ENCODE peak calls at places on chromosomes 5 and 9, in eight cellular contexts. One of them, this sample, is unnamed.

GRCh38 chr5:124651663-124652513 is 94.6 kb downstream of the ZNF608 start:
- DNase-seq in upper lobe of right lung: peak
- DNase-seq in activated T-helper 1 cell treated with Interleukin-2 at 50 U/mL for 16 hours: no peak
- DNase-seq in BE2C: peak
- DNase-seq in activated naive CD4-positive, alpha-beta T cell treated with anti-CD3 and anti-CD28 coated beads, Interleukin-2, amount 10 ng/mL, durations not matched to agents 7 days and 5 days: peak
- DNase-seq in brain microvascular endothelial cell: peak
- DNase-seq in H7: peak
- DNase-seq in Ammon's horn: peak
- DNase-seq in this sample: no peak

GRCh38 chr5:56791396-56791795 is 24.0 kb upstream of the MAP3K1 start:
- DNase-seq in H7: no peak
- DNase-seq in BE2C: no peak
- DNase-seq in upper lobe of right lung: no peak
- DNase-seq in Ammon's horn: no peak
- DNase-seq in brain microvascular endothelial cell: no peak
- DNase-seq in activated naive CD4-positive, alpha-beta T cell treated with anti-CD3 and anti-CD28 coated beads, Interleukin-2, amount 10 ng/mL, durations not matched to agents 7 days and 5 days: no peak
- DNase-seq in activated T-helper 1 cell treated with Interleukin-2 at 50 U/mL for 16 hours: no peak
- DNase-seq in this sample: no peak

GRCh38 chr5:27290166-27290565 is 251.8 kb upstream of the CDH9 start:
- DNase-seq in upper lobe of right lung: no peak
- DNase-seq in H7: no peak
- DNase-seq in activated naive CD4-positive, alpha-beta T cell treated with anti-CD3 and anti-CD28 coated beads, Interleukin-2, amount 10 ng/mL, durations not matched to agents 7 days and 5 days: no peak
- DNase-seq in BE2C: no peak
- DNase-seq in Ammon's horn: no peak
- DNase-seq in brain microvascular endothelial cell: no peak
- DNase-seq in activated T-helper 1 cell treated with Interleukin-2 at 50 U/mL for 16 hours: no peak
- DNase-seq in this sample: no peak

GRCh38 chr5:86971034-86971511 is 296.6 kb upstream of the RASA1 start:
- DNase-seq in activated T-helper 1 cell treated with Interleukin-2 at 50 U/mL for 16 hours: no peak
- DNase-seq in Ammon's horn: peak
- DNase-seq in activated naive CD4-positive, alpha-beta T cell treated with anti-CD3 and anti-CD28 coated beads, Interleukin-2, amount 10 ng/mL, durations not matched to agents 7 days and 5 days: no peak
- DNase-seq in H7: no peak
- DNase-seq in upper lobe of right lung: no peak
- DNase-seq in BE2C: no peak
- DNase-seq in brain microvascular endothelial cell: peak
- DNase-seq in this sample: no peak

GRCh38 chr5:176573564-176574296 is 24.6 kb downstream of the CDHR2 start:
- DNase-seq in brain microvascular endothelial cell: peak
- DNase-seq in H7: peak
- DNase-seq in Ammon's horn: peak
- DNase-seq in activated T-helper 1 cell treated with Interleukin-2 at 50 U/mL for 16 hours: peak
- DNase-seq in activated naive CD4-positive, alpha-beta T cell treated with anti-CD3 and anti-CD28 coated beads, Interleukin-2, amount 10 ng/mL, durations not matched to agents 7 days and 5 days: peak
- DNase-seq in upper lobe of right lung: peak
- DNase-seq in BE2C: peak
- DNase-seq in this sample: peak

GRCh38 chr9:114524401-114524800 is 19.1 kb upstream of the WHRN start:
- DNase-seq in activated T-helper 1 cell treated with Interleukin-2 at 50 U/mL for 16 hours: no peak
- DNase-seq in H7: no peak
- DNase-seq in BE2C: no peak
- DNase-seq in Ammon's horn: no peak
- DNase-seq in upper lobe of right lung: no peak
- DNase-seq in brain microvascular endothelial cell: no peak
- DNase-seq in activated naive CD4-positive, alpha-beta T cell treated with anti-CD3 and anti-CD28 coated beads, Interleukin-2, amount 10 ng/mL, durations not matched to agents 7 days and 5 days: no peak
- DNase-seq in this sample: no peak

GRCh38 chr5:142769251-142769792 is 855 bp upstream of the ARHGAP26 start:
- DNase-seq in activated naive CD4-positive, alpha-beta T cell treated with anti-CD3 and anti-CD28 coated beads, Interleukin-2, amount 10 ng/mL, durations not matched to agents 7 days and 5 days: no peak
- DNase-seq in BE2C: peak
- DNase-seq in Ammon's horn: no peak
- DNase-seq in activated T-helper 1 cell treated with Interleukin-2 at 50 U/mL for 16 hours: no peak
- DNase-seq in upper lobe of right lung: no peak
- DNase-seq in H7: no peak
- DNase-seq in brain microvascular endothelial cell: peak
- DNase-seq in this sample: no peak

GRCh38 chr9:118836891-118837290 is 532.3 kb downstream of the BRINP1 start:
- DNase-seq in activated T-helper 1 cell treated with Interleukin-2 at 50 U/mL for 16 hours: no peak
- DNase-seq in H7: no peak
- DNase-seq in Ammon's horn: peak
- DNase-seq in BE2C: no peak
- DNase-seq in activated naive CD4-positive, alpha-beta T cell treated with anti-CD3 and anti-CD28 coated beads, Interleukin-2, amount 10 ng/mL, durations not matched to agents 7 days and 5 days: no peak
- DNase-seq in upper lobe of right lung: no peak
- DNase-seq in brain microvascular endothelial cell: no peak
- DNase-seq in this sample: no peak

GRCh38 chr9:18707489-18708210 is 233.7 kb downstream of the ADAMTSL1 start:
- DNase-seq in brain microvascular endothelial cell: no peak
- DNase-seq in H7: no peak
- DNase-seq in BE2C: no peak
- DNase-seq in activated naive CD4-positive, alpha-beta T cell treated with anti-CD3 and anti-CD28 coated beads, Interleukin-2, amount 10 ng/mL, durations not matched to agents 7 days and 5 days: no peak
- DNase-seq in Ammon's horn: no peak
- DNase-seq in upper lobe of right lung: no peak
- DNase-seq in activated T-helper 1 cell treated with Interleukin-2 at 50 U/mL for 16 hours: no peak
- DNase-seq in this sample: no peak

GRCh38 chr5:102226321-102226720 is 69.8 kb downstream of the SLCO4C1 start:
- DNase-seq in H7: no peak
- DNase-seq in BE2C: no peak
- DNase-seq in activated naive CD4-positive, alpha-beta T cell treated with anti-CD3 and anti-CD28 coated beads, Interleukin-2, amount 10 ng/mL, durations not matched to agents 7 days and 5 days: no peak
- DNase-seq in brain microvascular endothelial cell: no peak
- DNase-seq in activated T-helper 1 cell treated with Interleukin-2 at 50 U/mL for 16 hours: no peak
- DNase-seq in upper lobe of right lung: no peak
- DNase-seq in Ammon's horn: no peak
- DNase-seq in this sample: no peak

GRCh38 chr9:89407070-89407469 is 88.8 kb downstream of the SECISBP2 start:
- DNase-seq in BE2C: no peak
- DNase-seq in upper lobe of right lung: no peak
- DNase-seq in activated T-helper 1 cell treated with Interleukin-2 at 50 U/mL for 16 hours: no peak
- DNase-seq in brain microvascular endothelial cell: no peak
- DNase-seq in Ammon's horn: no peak
- DNase-seq in H7: no peak
- DNase-seq in activated naive CD4-positive, alpha-beta T cell treated with anti-CD3 and anti-CD28 coated beads, Interleukin-2, amount 10 ng/mL, durations not matched to agents 7 days and 5 days: no peak
- DNase-seq in this sample: no peak

GRCh38 chr5:127518319-127518621 is 830 bp downstream of the PRRC1 start:
- DNase-seq in brain microvascular endothelial cell: no peak
- DNase-seq in upper lobe of right lung: no peak
- DNase-seq in Ammon's horn: peak
- DNase-seq in H7: no peak
- DNase-seq in BE2C: no peak
- DNase-seq in activated naive CD4-positive, alpha-beta T cell treated with anti-CD3 and anti-CD28 coated beads, Interleukin-2, amount 10 ng/mL, durations not matched to agents 7 days and 5 days: no peak
- DNase-seq in activated T-helper 1 cell treated with Interleukin-2 at 50 U/mL for 16 hours: no peak
- DNase-seq in this sample: no peak

GRCh38 chr9:92043002-92043401 is 72.2 kb downstream of the SPTLC1 start:
- DNase-seq in activated T-helper 1 cell treated with Interleukin-2 at 50 U/mL for 16 hours: no peak
- DNase-seq in brain microvascular endothelial cell: no peak
- DNase-seq in Ammon's horn: no peak
- DNase-seq in activated naive CD4-positive, alpha-beta T cell treated with anti-CD3 and anti-CD28 coated beads, Interleukin-2, amount 10 ng/mL, durations not matched to agents 7 days and 5 days: no peak
- DNase-seq in H7: no peak
- DNase-seq in upper lobe of right lung: no peak
- DNase-seq in BE2C: no peak
- DNase-seq in this sample: no peak

GRCh38 chr5:133907075-133907474 is 61.4 kb downstream of the C5orf15 start:
- DNase-seq in H7: no peak
- DNase-seq in Ammon's horn: peak
- DNase-seq in upper lobe of right lung: no peak
- DNase-seq in BE2C: peak
- DNase-seq in activated naive CD4-positive, alpha-beta T cell treated with anti-CD3 and anti-CD28 coated beads, Interleukin-2, amount 10 ng/mL, durations not matched to agents 7 days and 5 days: no peak
- DNase-seq in brain microvascular endothelial cell: no peak
- DNase-seq in activated T-helper 1 cell treated with Interleukin-2 at 50 U/mL for 16 hours: no peak
- DNase-seq in this sample: no peak

GRCh38 chr5:76582252-76583162 is 40.7 kb downstream of the F2RL2 start:
- DNase-seq in H7: no peak
- DNase-seq in activated T-helper 1 cell treated with Interleukin-2 at 50 U/mL for 16 hours: no peak
- DNase-seq in Ammon's horn: no peak
- DNase-seq in upper lobe of right lung: no peak
- DNase-seq in activated naive CD4-positive, alpha-beta T cell treated with anti-CD3 and anti-CD28 coated beads, Interleukin-2, amount 10 ng/mL, durations not matched to agents 7 days and 5 days: no peak
- DNase-seq in BE2C: no peak
- DNase-seq in brain microvascular endothelial cell: peak
- DNase-seq in this sample: no peak

GRCh38 chr5:150498501-150498900 is 9.4 kb upstream of the NDST1 start:
- DNase-seq in BE2C: no peak
- DNase-seq in upper lobe of right lung: no peak
- DNase-seq in H7: peak
- DNase-seq in brain microvascular endothelial cell: no peak
- DNase-seq in activated T-helper 1 cell treated with Interleukin-2 at 50 U/mL for 16 hours: no peak
- DNase-seq in activated naive CD4-positive, alpha-beta T cell treated with anti-CD3 and anti-CD28 coated beads, Interleukin-2, amount 10 ng/mL, durations not matched to agents 7 days and 5 days: no peak
- DNase-seq in Ammon's horn: no peak
- DNase-seq in this sample: no peak

GRCh38 chr5:62538017-62538942 is 40.3 kb upstream of the LRRC70 start:
- DNase-seq in brain microvascular endothelial cell: peak
- DNase-seq in upper lobe of right lung: no peak
- DNase-seq in H7: no peak
- DNase-seq in Ammon's horn: no peak
- DNase-seq in BE2C: no peak
- DNase-seq in activated T-helper 1 cell treated with Interleukin-2 at 50 U/mL for 16 hours: no peak
- DNase-seq in activated naive CD4-positive, alpha-beta T cell treated with anti-CD3 and anti-CD28 coated beads, Interleukin-2, amount 10 ng/mL, durations not matched to agents 7 days and 5 days: no peak
- DNase-seq in this sample: no peak

GRCh38 chr5:2740051-2740848 is 11.2 kb downstream of the IRX2 start:
- DNase-seq in Ammon's horn: no peak
- DNase-seq in brain microvascular endothelial cell: no peak
- DNase-seq in upper lobe of right lung: peak
- DNase-seq in BE2C: no peak
- DNase-seq in H7: peak
- DNase-seq in activated T-helper 1 cell treated with Interleukin-2 at 50 U/mL for 16 hours: no peak
- DNase-seq in activated naive CD4-positive, alpha-beta T cell treated with anti-CD3 and anti-CD28 coated beads, Interleukin-2, amount 10 ng/mL, durations not matched to agents 7 days and 5 days: no peak
- DNase-seq in this sample: no peak

GRCh38 chr9:88567870-88568269 is 32.9 kb downstream of the NXNL2 start:
- DNase-seq in BE2C: no peak
- DNase-seq in activated T-helper 1 cell treated with Interleukin-2 at 50 U/mL for 16 hours: no peak
- DNase-seq in activated naive CD4-positive, alpha-beta T cell treated with anti-CD3 and anti-CD28 coated beads, Interleukin-2, amount 10 ng/mL, durations not matched to agents 7 days and 5 days: no peak
- DNase-seq in H7: no peak
- DNase-seq in Ammon's horn: no peak
- DNase-seq in upper lobe of right lung: no peak
- DNase-seq in brain microvascular endothelial cell: no peak
- DNase-seq in this sample: no peak

GRCh38 chr9:99115947-99116543 is 11.1 kb downstream of the TGFBR1 start:
- DNase-seq in activated T-helper 1 cell treated with Interleukin-2 at 50 U/mL for 16 hours: no peak
- DNase-seq in H7: no peak
- DNase-seq in Ammon's horn: no peak
- DNase-seq in brain microvascular endothelial cell: no peak
- DNase-seq in BE2C: no peak
- DNase-seq in upper lobe of right lung: no peak
- DNase-seq in activated naive CD4-positive, alpha-beta T cell treated with anti-CD3 and anti-CD28 coated beads, Interleukin-2, amount 10 ng/mL, durations not matched to agents 7 days and 5 days: no peak
- DNase-seq in this sample: no peak

GRCh38 chr9:137297966-137298365 is 4.1 kb downstream of the NRARP start:
- DNase-seq in Ammon's horn: no peak
- DNase-seq in upper lobe of right lung: peak
- DNase-seq in brain microvascular endothelial cell: no peak
- DNase-seq in H7: no peak
- DNase-seq in BE2C: no peak
- DNase-seq in activated naive CD4-positive, alpha-beta T cell treated with anti-CD3 and anti-CD28 coated beads, Interleukin-2, amount 10 ng/mL, durations not matched to agents 7 days and 5 days: no peak
- DNase-seq in activated T-helper 1 cell treated with Interleukin-2 at 50 U/mL for 16 hours: no peak
- DNase-seq in this sample: no peak

GRCh38 chr5:123371575-123372179 is 51.5 kb downstream of the CEP120 start:
- DNase-seq in upper lobe of right lung: peak
- DNase-seq in Ammon's horn: peak
- DNase-seq in H7: peak
- DNase-seq in brain microvascular endothelial cell: peak
- DNase-seq in activated T-helper 1 cell treated with Interleukin-2 at 50 U/mL for 16 hours: no peak
- DNase-seq in BE2C: peak
- DNase-seq in activated naive CD4-positive, alpha-beta T cell treated with anti-CD3 and anti-CD28 coated beads, Interleukin-2, amount 10 ng/mL, durations not matched to agents 7 days and 5 days: no peak
- DNase-seq in this sample: peak

GRCh38 chr5:42872865-42873264 is 61.2 kb upstream of the SELENOP start:
- DNase-seq in BE2C: no peak
- DNase-seq in upper lobe of right lung: no peak
- DNase-seq in Ammon's horn: no peak
- DNase-seq in brain microvascular endothelial cell: no peak
- DNase-seq in activated naive CD4-positive, alpha-beta T cell treated with anti-CD3 and anti-CD28 coated beads, Interleukin-2, amount 10 ng/mL, durations not matched to agents 7 days and 5 days: no peak
- DNase-seq in H7: no peak
- DNase-seq in activated T-helper 1 cell treated with Interleukin-2 at 50 U/mL for 16 hours: no peak
- DNase-seq in this sample: no peak

GRCh38 chr9:131670247-131670681 is 69.6 kb downstream of the RAPGEF1 start:
- DNase-seq in activated naive CD4-positive, alpha-beta T cell treated with anti-CD3 and anti-CD28 coated beads, Interleukin-2, amount 10 ng/mL, durations not matched to agents 7 days and 5 days: no peak
- DNase-seq in H7: no peak
- DNase-seq in upper lobe of right lung: peak
- DNase-seq in BE2C: no peak
- DNase-seq in activated T-helper 1 cell treated with Interleukin-2 at 50 U/mL for 16 hours: no peak
- DNase-seq in brain microvascular endothelial cell: no peak
- DNase-seq in Ammon's horn: peak
- DNase-seq in this sample: no peak

GRCh38 chr5:136364307-136364706 is 1.0 kb downstream of the TRPC7 start:
- DNase-seq in H7: peak
- DNase-seq in activated naive CD4-positive, alpha-beta T cell treated with anti-CD3 and anti-CD28 coated beads, Interleukin-2, amount 10 ng/mL, durations not matched to agents 7 days and 5 days: no peak
- DNase-seq in Ammon's horn: peak
- DNase-seq in BE2C: no peak
- DNase-seq in activated T-helper 1 cell treated with Interleukin-2 at 50 U/mL for 16 hours: no peak
- DNase-seq in upper lobe of right lung: no peak
- DNase-seq in brain microvascular endothelial cell: no peak
- DNase-seq in this sample: no peak

GRCh38 chr5:122924719-122925395 is 79.4 kb downstream of the SNX24 start:
- DNase-seq in activated T-helper 1 cell treated with Interleukin-2 at 50 U/mL for 16 hours: no peak
- DNase-seq in Ammon's horn: no peak
- DNase-seq in H7: no peak
- DNase-seq in upper lobe of right lung: no peak
- DNase-seq in BE2C: no peak
- DNase-seq in brain microvascular endothelial cell: no peak
- DNase-seq in activated naive CD4-positive, alpha-beta T cell treated with anti-CD3 and anti-CD28 coated beads, Interleukin-2, amount 10 ng/mL, durations not matched to agents 7 days and 5 days: no peak
- DNase-seq in this sample: no peak

GRCh38 chr5:116626945-116627679 is 52.5 kb upstream of the SEMA6A start:
- DNase-seq in upper lobe of right lung: no peak
- DNase-seq in BE2C: no peak
- DNase-seq in brain microvascular endothelial cell: no peak
- DNase-seq in H7: no peak
- DNase-seq in activated naive CD4-positive, alpha-beta T cell treated with anti-CD3 and anti-CD28 coated beads, Interleukin-2, amount 10 ng/mL, durations not matched to agents 7 days and 5 days: no peak
- DNase-seq in Ammon's horn: no peak
- DNase-seq in activated T-helper 1 cell treated with Interleukin-2 at 50 U/mL for 16 hours: no peak
- DNase-seq in this sample: no peak

GRCh38 chr5:129905467-129906176 is 1.4 kb downstream of the CHSY3 start:
- DNase-seq in BE2C: no peak
- DNase-seq in activated T-helper 1 cell treated with Interleukin-2 at 50 U/mL for 16 hours: no peak
- DNase-seq in upper lobe of right lung: no peak
- DNase-seq in activated naive CD4-positive, alpha-beta T cell treated with anti-CD3 and anti-CD28 coated beads, Interleukin-2, amount 10 ng/mL, durations not matched to agents 7 days and 5 days: no peak
- DNase-seq in H7: peak
- DNase-seq in brain microvascular endothelial cell: no peak
- DNase-seq in Ammon's horn: peak
- DNase-seq in this sample: no peak

GRCh38 chr9:36064448-36065037 is 27.8 kb downstream of the RECK start:
- DNase-seq in activated T-helper 1 cell treated with Interleukin-2 at 50 U/mL for 16 hours: no peak
- DNase-seq in brain microvascular endothelial cell: peak
- DNase-seq in Ammon's horn: no peak
- DNase-seq in upper lobe of right lung: no peak
- DNase-seq in activated naive CD4-positive, alpha-beta T cell treated with anti-CD3 and anti-CD28 coated beads, Interleukin-2, amount 10 ng/mL, durations not matched to agents 7 days and 5 days: no peak
- DNase-seq in H7: no peak
- DNase-seq in BE2C: no peak
- DNase-seq in this sample: no peak

GRCh38 chr9:130303613-130304055 is 38.1 kb downstream of the HMCN2 start:
- DNase-seq in brain microvascular endothelial cell: no peak
- DNase-seq in activated naive CD4-positive, alpha-beta T cell treated with anti-CD3 and anti-CD28 coated beads, Interleukin-2, amount 10 ng/mL, durations not matched to agents 7 days and 5 days: no peak
- DNase-seq in Ammon's horn: no peak
- DNase-seq in activated T-helper 1 cell treated with Interleukin-2 at 50 U/mL for 16 hours: no peak
- DNase-seq in H7: no peak
- DNase-seq in BE2C: no peak
- DNase-seq in upper lobe of right lung: no peak
- DNase-seq in this sample: no peak

GRCh38 chr9:13762209-13762608 is 482.7 kb upstream of the MPDZ start:
- DNase-seq in BE2C: no peak
- DNase-seq in activated naive CD4-positive, alpha-beta T cell treated with anti-CD3 and anti-CD28 coated beads, Interleukin-2, amount 10 ng/mL, durations not matched to agents 7 days and 5 days: no peak
- DNase-seq in H7: no peak
- DNase-seq in Ammon's horn: no peak
- DNase-seq in brain microvascular endothelial cell: no peak
- DNase-seq in upper lobe of right lung: no peak
- DNase-seq in activated T-helper 1 cell treated with Interleukin-2 at 50 U/mL for 16 hours: no peak
- DNase-seq in this sample: no peak

GRCh38 chr5:159198063-159199036 is 11.0 kb downstream of the RNF145 start:
- DNase-seq in BE2C: no peak
- DNase-seq in activated T-helper 1 cell treated with Interleukin-2 at 50 U/mL for 16 hours: no peak
- DNase-seq in H7: no peak
- DNase-seq in brain microvascular endothelial cell: no peak
- DNase-seq in Ammon's horn: no peak
- DNase-seq in activated naive CD4-positive, alpha-beta T cell treated with anti-CD3 and anti-CD28 coated beads, Interleukin-2, amount 10 ng/mL, durations not matched to agents 7 days and 5 days: no peak
- DNase-seq in upper lobe of right lung: no peak
- DNase-seq in this sample: no peak

GRCh38 chr9:118640836-118641557 is 728.2 kb downstream of the BRINP1 start:
- DNase-seq in BE2C: no peak
- DNase-seq in Ammon's horn: no peak
- DNase-seq in upper lobe of right lung: no peak
- DNase-seq in activated naive CD4-positive, alpha-beta T cell treated with anti-CD3 and anti-CD28 coated beads, Interleukin-2, amount 10 ng/mL, durations not matched to agents 7 days and 5 days: no peak
- DNase-seq in brain microvascular endothelial cell: no peak
- DNase-seq in activated T-helper 1 cell treated with Interleukin-2 at 50 U/mL for 16 hours: no peak
- DNase-seq in H7: no peak
- DNase-seq in this sample: no peak